ENCODE peak calls at places on chromosome 1, in ten cellular contexts. One of them, this sample, is unnamed.

GRCh38 chr1:220271706-220272046 is 577 bp downstream of the RAB3GAP2 start:
- DNase-seq in trophoblast cell: peak
- DNase-seq in NCI-H69: peak
- DNase-seq in naive B cell: peak
- DNase-seq in glutamatergic neuron: peak
- DNase-seq in NCI-H446 treated with DMSO at 0.1 percent for 48 hours: no peak
- DNase-seq in EL: peak
- DNase-seq in dermis blood vessel endothelial cell: peak
- DNase-seq in brain microvascular endothelial cell: peak
- DNase-seq in NCI-H1105 treated with DMSO at 0.1 percent for 48 hours: no peak
- DNase-seq in this sample: no peak

GRCh38 chr1:160862151-160863061 is at the start of gene CD244:
- DNase-seq in trophoblast cell: peak
- DNase-seq in NCI-H69: no peak
- DNase-seq in naive B cell: no peak
- DNase-seq in glutamatergic neuron: no peak
- DNase-seq in NCI-H446 treated with DMSO at 0.1 percent for 48 hours: no peak
- DNase-seq in EL: no peak
- DNase-seq in dermis blood vessel endothelial cell: no peak
- DNase-seq in brain microvascular endothelial cell: no peak
- DNase-seq in NCI-H1105 treated with DMSO at 0.1 percent for 48 hours: no peak
- DNase-seq in this sample: no peak

GRCh38 chr1:103761896-103762295 is 12.2 kb downstream of the AMY1C start:
- DNase-seq in trophoblast cell: no peak
- DNase-seq in NCI-H69: no peak
- DNase-seq in naive B cell: no peak
- DNase-seq in glutamatergic neuron: no peak
- DNase-seq in NCI-H446 treated with DMSO at 0.1 percent for 48 hours: no peak
- DNase-seq in EL: no peak
- DNase-seq in dermis blood vessel endothelial cell: no peak
- DNase-seq in brain microvascular endothelial cell: no peak
- DNase-seq in NCI-H1105 treated with DMSO at 0.1 percent for 48 hours: no peak
- DNase-seq in this sample: no peak

GRCh38 chr1:18178125-18178524 is 70.5 kb downstream of the IGSF21 start:
- DNase-seq in trophoblast cell: no peak
- DNase-seq in NCI-H69: no peak
- DNase-seq in naive B cell: no peak
- DNase-seq in glutamatergic neuron: no peak
- DNase-seq in NCI-H446 treated with DMSO at 0.1 percent for 48 hours: no peak
- DNase-seq in EL: no peak
- DNase-seq in dermis blood vessel endothelial cell: no peak
- DNase-seq in brain microvascular endothelial cell: no peak
- DNase-seq in NCI-H1105 treated with DMSO at 0.1 percent for 48 hours: no peak
- DNase-seq in this sample: no peak

GRCh38 chr1:232149302-232150201 is 480.4 kb downstream of the SIPA1L2 start:
- DNase-seq in trophoblast cell: no peak
- DNase-seq in NCI-H69: no peak
- DNase-seq in naive B cell: no peak
- DNase-seq in glutamatergic neuron: no peak
- DNase-seq in NCI-H446 treated with DMSO at 0.1 percent for 48 hours: no peak
- DNase-seq in EL: peak
- DNase-seq in dermis blood vessel endothelial cell: peak
- DNase-seq in brain microvascular endothelial cell: peak
- DNase-seq in NCI-H1105 treated with DMSO at 0.1 percent for 48 hours: no peak
- DNase-seq in this sample: peak

GRCh38 chr1:157278383-157279156 is 140.4 kb upstream of the ETV3 start:
- DNase-seq in trophoblast cell: no peak
- DNase-seq in NCI-H69: no peak
- DNase-seq in naive B cell: no peak
- DNase-seq in glutamatergic neuron: no peak
- DNase-seq in NCI-H446 treated with DMSO at 0.1 percent for 48 hours: no peak
- DNase-seq in EL: no peak
- DNase-seq in dermis blood vessel endothelial cell: no peak
- DNase-seq in brain microvascular endothelial cell: no peak
- DNase-seq in NCI-H1105 treated with DMSO at 0.1 percent for 48 hours: no peak
- DNase-seq in this sample: no peak

GRCh38 chr1:85461216-85461945 is 3.6 kb downstream of the DDAH1 start:
- DNase-seq in trophoblast cell: no peak
- DNase-seq in NCI-H69: no peak
- DNase-seq in naive B cell: no peak
- DNase-seq in glutamatergic neuron: no peak
- DNase-seq in NCI-H446 treated with DMSO at 0.1 percent for 48 hours: no peak
- DNase-seq in EL: no peak
- DNase-seq in dermis blood vessel endothelial cell: no peak
- DNase-seq in brain microvascular endothelial cell: no peak
- DNase-seq in NCI-H1105 treated with DMSO at 0.1 percent for 48 hours: no peak
- DNase-seq in this sample: no peak

GRCh38 chr1:109983380-109984189 is 980 bp upstream of the AHCYL1 start:
- DNase-seq in trophoblast cell: no peak
- DNase-seq in NCI-H69: no peak
- DNase-seq in naive B cell: no peak
- DNase-seq in glutamatergic neuron: no peak
- DNase-seq in NCI-H446 treated with DMSO at 0.1 percent for 48 hours: no peak
- DNase-seq in EL: no peak
- DNase-seq in dermis blood vessel endothelial cell: no peak
- DNase-seq in brain microvascular endothelial cell: no peak
- DNase-seq in NCI-H1105 treated with DMSO at 0.1 percent for 48 hours: no peak
- DNase-seq in this sample: no peak

GRCh38 chr1:113141650-113142473 is 68.9 kb downstream of the LRIG2 start:
- DNase-seq in trophoblast cell: peak
- DNase-seq in NCI-H69: peak
- DNase-seq in naive B cell: no peak
- DNase-seq in glutamatergic neuron: no peak
- DNase-seq in NCI-H446 treated with DMSO at 0.1 percent for 48 hours: no peak
- DNase-seq in EL: peak
- DNase-seq in dermis blood vessel endothelial cell: peak
- DNase-seq in brain microvascular endothelial cell: peak
- DNase-seq in NCI-H1105 treated with DMSO at 0.1 percent for 48 hours: no peak
- DNase-seq in this sample: no peak

GRCh38 chr1:78497196-78497595 is 6.4 kb downstream of the PTGFR start:
- DNase-seq in trophoblast cell: peak
- DNase-seq in NCI-H69: no peak
- DNase-seq in naive B cell: no peak
- DNase-seq in glutamatergic neuron: no peak
- DNase-seq in NCI-H446 treated with DMSO at 0.1 percent for 48 hours: no peak
- DNase-seq in EL: peak
- DNase-seq in dermis blood vessel endothelial cell: peak
- DNase-seq in brain microvascular endothelial cell: no peak
- DNase-seq in NCI-H1105 treated with DMSO at 0.1 percent for 48 hours: no peak
- DNase-seq in this sample: no peak